ENCODE peak calls at places on chromosome 14, in four cellular contexts. Z is fibroblast of pulmonary artery, N is DMS153, I is iris pigment epithelial cell. R is an unnamed sample.

GRCh38 chr14:51168220-51168613 is 71.8 kb upstream of the TMX1 start:
- DNase-seq in N (no peak), I (peak), Z (no peak), R (no peak)

GRCh38 chr14:101110729-101111619 is 207.5 kb upstream of the RTL1 start:
- DNase-seq in N (no peak), I (no peak), Z (no peak), R (no peak)

GRCh38 chr14:61434315-61434714 is 112.9 kb downstream of the PRKCH start:
- DNase-seq in N (no peak), I (no peak), Z (no peak), R (peak)

GRCh38 chr14:68681256-68681655 is 111.6 kb downstream of the ZFP36L1 start:
- DNase-seq in I (no peak), N (no peak), Z (no peak), R (no peak)

GRCh38 chr14:41285193-41285748 is 321.4 kb upstream of the LRFN5 start:
- DNase-seq in Z (peak), N (peak), I (peak), R (no peak)

GRCh38 chr14:26841920-26842741 is 244.3 kb upstream of the NOVA1 start:
- DNase-seq in Z (peak), N (no peak), I (peak), R (no peak)

GRCh38 chr14:23114669-23115491 is 4.2 kb downstream of the CEBPE start:
- DNase-seq in N (peak), Z (peak), I (peak), R (peak)

GRCh38 chr14:100237735-100238418 is 1.1 kb upstream of the YY1 start:
- DNase-seq in N (peak), I (no peak), Z (peak), R (peak)

GRCh38 chr14:20327005-20327869 is 5.8 kb downstream of the CCNB1IP1 start:
- DNase-seq in Z (peak), I (peak), N (peak), R (peak)

GRCh38 chr14:91509083-91509877 is 830 bp downstream of the PPP4R3A start:
- DNase-seq in N (no peak), Z (no peak), I (peak), R (peak)

GRCh38 chr14:72683787-72684186 is 210.1 kb downstream of the DPF3 start:
- DNase-seq in Z (no peak), I (no peak), N (no peak), R (no peak)

GRCh38 chr14:75848337-75848736 is 133.5 kb downstream of the TGFB3 start:
- DNase-seq in N (no peak), Z (no peak), I (no peak), R (no peak)

GRCh38 chr14:99516156-99517045 is 35.2 kb downstream of the CCNK start:
- DNase-seq in Z (no peak), N (no peak), I (no peak), R (no peak)

GRCh38 chr14:68397371-68397779 is 395.5 kb downstream of the ZFP36L1 start:
- DNase-seq in I (peak), Z (no peak), N (no peak), R (no peak)

GRCh38 chr14:64232095-64232830 is 61.9 kb downstream of the ESR2 start:
- DNase-seq in Z (peak), N (no peak), I (peak), R (peak)

GRCh38 chr14:87691482-87691881 is 301.5 kb downstream of the GALC start:
- DNase-seq in Z (no peak), N (peak), I (no peak), R (no peak)

GRCh38 chr14:103456167-103456835 is 66.3 kb downstream of the CKB start:
- DNase-seq in N (no peak), I (peak), Z (peak), R (peak)

GRCh38 chr14:51607677-51608076 is 44.0 kb upstream of the FRMD6 start:
- DNase-seq in N (no peak), I (peak), Z (peak), R (peak)

GRCh38 chr14:78443834-78444233 is 273.7 kb downstream of the NRXN3 start:
- DNase-seq in I (no peak), Z (no peak), N (no peak), R (no peak)

GRCh38 chr14:59811850-59812249 is 58.7 kb downstream of the RTN1 start:
- DNase-seq in I (peak), N (no peak), Z (no peak), R (no peak)

GRCh38 chr14:31927348-31927826 is 149.7 kb upstream of the ARHGAP5 start:
- DNase-seq in Z (peak), I (peak), N (no peak), R (peak)

GRCh38 chr14:100071545-100071944 is 6.3 kb downstream of the EVL start:
- DNase-seq in N (no peak), Z (no peak), I (no peak), R (no peak)

GRCh38 chr14:104320611-104321086 is 182.3 kb downstream of the KIF26A start:
- DNase-seq in Z (no peak), N (no peak), I (no peak), R (no peak)

GRCh38 chr14:96497087-96497486 is 5.1 kb upstream of the PAPOLA start:
- DNase-seq in Z (no peak), N (no peak), I (no peak), R (no peak)

GRCh38 chr14:64040044-64040443 is 187.2 kb downstream of the SYNE2 start:
- DNase-seq in N (no peak), I (peak), Z (peak), R (no peak)

GRCh38 chr14:51147183-51147582 is 52.3 kb upstream of the TRIM9 start:
- DNase-seq in N (no peak), Z (peak), I (peak), R (peak)

GRCh38 chr14:101542391-101542790 is 18.9 kb upstream of the DIO3 start:
- DNase-seq in Z (no peak), N (no peak), I (no peak), R (no peak)

GRCh38 chr14:97771340-97772045 is 974.3 kb downstream of the VRK1 start:
- DNase-seq in I (no peak), N (no peak), Z (no peak), R (no peak)

GRCh38 chr14:50002926-50003212 is 110.0 kb downstream of the ARF6 start:
- DNase-seq in N (no peak), Z (no peak), I (no peak), R (no peak)

GRCh38 chr14:20986811-20987210 is 3.0 kb upstream of the METTL17 start:
- DNase-seq in I (peak), N (no peak), Z (peak), R (peak)